ENCODE peak calls at places on chromosomes 7 and 10, in five cellular contexts. One of them, this sample, is unnamed. For H3K4me1, the result is how much of the 10 kb centered on the place peaks cover.

GRCh38 chr10:18351426-18351825 is 211.2 kb downstream of the CACNB2 start:
- DNase-seq in H1: no peak
- DNase-seq in IMR-90: no peak
- DNase-seq in HepG2: no peak
- DNase-seq in A549: no peak
- DNase-seq in this sample: no peak

GRCh38 chr10:17155821-17156220 is 26.2 kb upstream of the CUBN start:
- DNase-seq in IMR-90: no peak
- DNase-seq in A549: no peak
- DNase-seq in HepG2: no peak
- DNase-seq in H1: no peak
- DNase-seq in this sample: no peak

GRCh38 chr10:36677170-36677768 is 448.1 kb upstream of the ANKRD30A start:
- DNase-seq in H1: no peak
- DNase-seq in IMR-90: peak
- DNase-seq in HepG2: no peak
- DNase-seq in A549: no peak
- DNase-seq in this sample: no peak

GRCh38 chr7:114860196-114860595 is 61.7 kb upstream of the MDFIC start:
- DNase-seq in HepG2: no peak
- DNase-seq in H1: no peak
- DNase-seq in IMR-90: no peak
- DNase-seq in A549: no peak
- DNase-seq in this sample: no peak

GRCh38 chr10:29784175-29784773 is 149.5 kb upstream of the SVIL start:
- DNase-seq in A549: peak
- DNase-seq in H1: no peak
- DNase-seq in HepG2: peak
- DNase-seq in IMR-90: peak
- DNase-seq in this sample: no peak

GRCh38 chr10:44756235-44756634 is 154.9 kb upstream of the TMEM72 start:
- DNase-seq in A549: no peak
- DNase-seq in H1: no peak
- DNase-seq in HepG2: no peak
- DNase-seq in IMR-90: peak
- DNase-seq in this sample: no peak

GRCh38 chr7:71286924-71287323 is 155.0 kb downstream of the GALNT17 start:
- DNase-seq in HepG2: no peak
- DNase-seq in IMR-90: no peak
- DNase-seq in A549: no peak
- DNase-seq in H1: no peak
- DNase-seq in this sample: no peak

GRCh38 chr7:2071133-2071832 is 161.5 kb downstream of the MAD1L1 start:
- DNase-seq in A549: no peak
- DNase-seq in HepG2: no peak
- DNase-seq in IMR-90: no peak
- DNase-seq in H1: no peak
- DNase-seq in this sample: peak

GRCh38 chr10:58436071-58436470 is 50.9 kb downstream of the TFAM start:
- DNase-seq in IMR-90: no peak
- DNase-seq in H1: no peak
- DNase-seq in A549: peak
- DNase-seq in HepG2: no peak
- DNase-seq in this sample: no peak

GRCh38 chr10:70898687-70899086 is 10.3 kb upstream of the PCBD1 start:
- DNase-seq in A549: no peak
- DNase-seq in IMR-90: no peak
- DNase-seq in H1: no peak
- DNase-seq in HepG2: no peak
- DNase-seq in this sample: no peak

GRCh38 chr7:107209565-107209964 is 40.8 kb downstream of the HBP1 start:
- DNase-seq in A549: no peak
- DNase-seq in HepG2: no peak
- DNase-seq in H1: no peak
- DNase-seq in IMR-90: no peak
- DNase-seq in this sample: no peak

GRCh38 chr7:98300595-98301372 is 19.3 kb downstream of the BRI3 start:
- DNase-seq in H1: no peak
- DNase-seq in HepG2: peak
- DNase-seq in A549: no peak
- DNase-seq in IMR-90: no peak
- DNase-seq in this sample: peak

GRCh38 chr7:29229056-29229455 is 34.5 kb downstream of the CHN2 start:
- DNase-seq in A549: no peak
- DNase-seq in H1: no peak
- DNase-seq in HepG2: no peak
- DNase-seq in IMR-90: no peak
- DNase-seq in this sample: no peak

GRCh38 chr7:150442811-150443210 is 7.6 kb upstream of the GIMAP8 start:
- DNase-seq in A549: no peak
- DNase-seq in H1: no peak
- DNase-seq in HepG2: no peak
- DNase-seq in IMR-90: no peak
- DNase-seq in this sample: no peak

GRCh38 chr7:66167773-66168367 is 37.3 kb upstream of the TPST1 start:
- DNase-seq in HepG2: peak
- DNase-seq in H1: no peak
- DNase-seq in IMR-90: peak
- DNase-seq in A549: peak
- DNase-seq in this sample: no peak

GRCh38 chr7:18087687-18088078 is 60.0 kb upstream of the PRPS1L1 start:
- DNase-seq in A549: no peak
- DNase-seq in IMR-90: no peak
- DNase-seq in HepG2: no peak
- DNase-seq in H1: peak
- DNase-seq in this sample: no peak

GRCh38 chr10:64682043-64682442 is 1160.8 kb downstream of the REEP3 start:
- DNase-seq in H1: no peak
- DNase-seq in HepG2: no peak
- DNase-seq in A549: peak
- DNase-seq in IMR-90: no peak
- DNase-seq in this sample: no peak

GRCh38 chr7:128274246-128274889 is 33.3 kb downstream of the LEP start:
- DNase-seq in H1: no peak
- DNase-seq in IMR-90: no peak
- DNase-seq in A549: no peak
- DNase-seq in HepG2: no peak
- DNase-seq in this sample: no peak

GRCh38 chr7:66099551-66100407 is 14.9 kb upstream of the CRCP start:
- DNase-seq in H1: peak
- DNase-seq in A549: peak
- DNase-seq in IMR-90: peak
- DNase-seq in HepG2: no peak
- DNase-seq in this sample: peak

GRCh38 chr10:120456143-120456625 is 843 bp upstream of the PLPP4 start:
- DNase-seq in H1: peak
- DNase-seq in HepG2: no peak
- DNase-seq in IMR-90: no peak
- DNase-seq in A549: no peak
- DNase-seq in this sample: no peak

GRCh38 chr7:100687261-100687660 is 6.8 kb downstream of the GIGYF1 start:
- DNase-seq in A549: no peak
- DNase-seq in HepG2: no peak
- DNase-seq in IMR-90: no peak
- DNase-seq in H1: no peak
- DNase-seq in this sample: no peak
- TF ChIP-seq MAFK in A549: no peak
- TF ChIP-seq MAFK in HepG2: no peak
- TF ChIP-seq MAFK in IMR-90: no peak
- TF ChIP-seq MAFK in H1: no peak
- TF ChIP-seq MAFK in this sample: no peak

DNA sequence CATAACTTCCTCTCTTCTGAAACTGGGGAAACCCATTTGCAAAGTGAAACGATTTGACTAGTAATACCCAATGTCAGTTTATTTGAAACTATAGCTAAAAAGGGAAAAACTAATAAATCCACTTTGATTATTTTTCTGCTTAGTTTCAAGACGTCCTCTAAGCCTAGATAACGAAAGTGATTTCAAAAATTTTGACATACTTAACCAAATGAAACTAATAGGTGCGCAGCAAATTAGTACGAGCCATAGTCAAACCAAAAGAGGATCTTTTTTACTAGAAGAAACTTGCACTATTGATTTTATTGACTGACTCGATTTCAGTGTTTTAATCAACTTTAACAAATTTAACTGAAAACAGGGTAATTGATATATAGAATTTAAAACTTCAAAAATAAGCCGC is 9.9 kb upstream of the SP8 start:
- DNase-seq in HepG2: no peak
- DNase-seq in A549: no peak
- DNase-seq in H1: no peak
- DNase-seq in IMR-90: no peak
- DNase-seq in this sample: no peak
- H3K4me1 ChIP-seq in HepG2: under half
- H3K4me1 ChIP-seq in A549: under half
- H3K4me1 ChIP-seq in H1: under half
- H3K4me1 ChIP-seq in IMR-90: under half
- H3K4me1 ChIP-seq in this sample: under half

GRCh38 chr7:15674586-15674985 is 11.9 kb downstream of the MEOX2 start:
- DNase-seq in IMR-90: no peak
- DNase-seq in HepG2: no peak
- DNase-seq in H1: no peak
- DNase-seq in A549: no peak
- DNase-seq in this sample: no peak
- TF ChIP-seq MAFK in IMR-90: no peak
- TF ChIP-seq MAFK in HepG2: no peak
- TF ChIP-seq MAFK in H1: no peak
- TF ChIP-seq MAFK in A549: no peak
- TF ChIP-seq MAFK in this sample: no peak

DNA sequence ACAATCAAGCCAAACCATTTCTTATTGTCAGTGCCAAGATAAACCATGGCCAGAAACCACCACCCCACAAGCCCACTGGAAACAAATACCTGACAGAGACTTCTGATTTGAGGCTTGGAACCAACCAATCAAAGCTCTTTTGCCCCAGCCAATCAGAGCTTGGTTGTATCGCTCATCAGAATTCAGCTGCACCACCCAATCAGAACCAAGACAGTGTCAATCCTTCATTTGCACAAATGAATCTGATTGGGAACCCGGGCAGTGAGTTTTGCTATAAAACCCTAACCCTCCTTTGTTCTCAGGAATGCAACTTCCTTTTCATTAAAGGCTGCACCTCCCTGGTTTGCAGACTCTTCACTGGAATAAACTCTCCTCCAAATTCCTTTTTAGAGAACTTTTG is 87.4 kb downstream of the ELAPOR2 start:
- DNase-seq in H1: no peak
- DNase-seq in IMR-90: no peak
- DNase-seq in A549: peak
- DNase-seq in HepG2: no peak
- DNase-seq in this sample: no peak
- H3K4me1 ChIP-seq in H1: under half
- H3K4me1 ChIP-seq in IMR-90: under half
- H3K4me1 ChIP-seq in A549: under half
- H3K4me1 ChIP-seq in HepG2: under half
- H3K4me1 ChIP-seq in this sample: under half

GRCh38 chr10:113930482-113931057 is 76.1 kb downstream of the NHLRC2 start:
- DNase-seq in A549: no peak
- DNase-seq in IMR-90: no peak
- DNase-seq in HepG2: no peak
- DNase-seq in H1: no peak
- DNase-seq in this sample: no peak
- TF ChIP-seq MAFK in A549: no peak
- TF ChIP-seq MAFK in IMR-90: no peak
- TF ChIP-seq MAFK in HepG2: no peak
- TF ChIP-seq MAFK in H1: no peak
- TF ChIP-seq MAFK in this sample: no peak

DNA sequence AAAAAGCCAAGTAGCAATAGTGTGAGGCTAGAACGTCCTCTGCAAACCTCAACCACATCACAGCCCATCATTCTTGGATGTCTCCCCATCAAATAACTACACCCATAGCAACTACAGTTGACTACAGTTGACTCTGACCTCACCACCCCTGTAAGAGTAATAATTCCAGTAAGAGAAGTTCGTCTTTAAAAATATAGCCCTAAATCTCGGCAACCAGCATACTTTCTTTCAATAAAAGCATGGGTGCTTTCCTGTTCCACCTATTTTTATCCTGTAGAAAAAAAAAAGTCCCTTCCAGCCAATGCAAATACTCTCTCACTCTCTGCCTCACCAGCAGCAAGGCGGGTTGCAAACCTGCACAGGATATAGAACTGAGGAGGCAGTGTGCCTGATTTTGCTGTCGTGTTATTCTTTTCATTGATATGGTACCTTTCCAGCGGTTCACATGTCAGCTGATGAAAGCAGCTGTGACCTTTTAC is 187.5 kb upstream of the NFE2L3 start:
- DNase-seq in A549: no peak
- DNase-seq in HepG2: no peak
- DNase-seq in H1: no peak
- DNase-seq in IMR-90: no peak
- DNase-seq in this sample: no peak
- H3K4me1 ChIP-seq in A549: under half
- H3K4me1 ChIP-seq in HepG2: under half
- H3K4me1 ChIP-seq in H1: under half
- H3K4me1 ChIP-seq in IMR-90: under half
- H3K4me1 ChIP-seq in this sample: under half

DNA sequence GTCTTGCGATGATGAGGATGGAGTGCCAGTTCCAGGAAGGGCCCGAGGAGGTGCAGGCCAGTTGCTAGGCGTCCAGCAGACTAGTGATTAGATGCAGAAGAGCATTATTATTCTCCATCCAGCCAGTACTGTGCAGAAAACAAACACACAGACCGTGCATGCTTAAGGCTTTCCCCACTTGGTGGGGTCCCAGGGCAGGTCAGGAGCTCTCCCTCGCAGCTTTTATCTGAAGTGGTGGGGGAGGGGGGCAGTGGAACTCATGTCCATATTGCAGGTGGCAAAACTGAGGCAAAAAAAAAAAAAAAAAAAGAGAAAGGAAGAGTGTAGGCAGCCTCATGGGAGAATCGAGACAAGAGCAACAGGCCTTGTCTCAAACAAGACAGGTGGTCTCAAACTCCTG is 189.2 kb downstream of the CAMK1D start:
- DNase-seq in H1: peak
- DNase-seq in A549: no peak
- DNase-seq in IMR-90: no peak
- DNase-seq in HepG2: no peak
- DNase-seq in this sample: no peak
- TF ChIP-seq MAFK in H1: no peak
- TF ChIP-seq MAFK in A549: no peak
- TF ChIP-seq MAFK in IMR-90: no peak
- TF ChIP-seq MAFK in HepG2: no peak
- TF ChIP-seq MAFK in this sample: no peak

DNA sequence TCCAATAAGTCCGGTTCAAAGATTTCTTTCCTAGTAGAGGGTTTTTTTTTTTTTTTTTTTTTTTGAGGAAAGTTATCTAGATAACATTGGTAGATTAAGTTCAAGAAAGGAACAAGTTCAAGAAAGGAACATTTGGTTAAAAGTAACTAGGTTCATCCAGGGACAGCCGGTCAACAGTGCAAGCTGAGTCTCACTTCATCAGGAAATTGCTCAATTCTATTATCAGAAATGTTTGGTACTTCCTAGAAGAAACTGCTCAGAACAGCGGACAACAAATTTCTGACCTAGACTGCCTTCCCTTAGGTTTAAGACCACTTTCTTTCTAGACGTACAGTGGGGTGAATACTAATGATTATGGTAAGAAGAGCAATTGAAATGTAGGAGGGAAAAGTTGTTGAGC is 3.7 kb upstream of the IL2RA start:
- DNase-seq in A549: no peak
- DNase-seq in IMR-90: no peak
- DNase-seq in HepG2: no peak
- DNase-seq in H1: no peak
- DNase-seq in this sample: no peak
- H3K4me1 ChIP-seq in A549: under half
- H3K4me1 ChIP-seq in IMR-90: under half
- H3K4me1 ChIP-seq in HepG2: under half
- H3K4me1 ChIP-seq in H1: under half
- H3K4me1 ChIP-seq in this sample: under half

GRCh38 chr7:123538189-123538714 is 3.9 kb upstream of the IQUB start:
- DNase-seq in HepG2: no peak
- DNase-seq in H1: no peak
- DNase-seq in IMR-90: peak
- DNase-seq in A549: peak
- DNase-seq in this sample: peak
- TF ChIP-seq MAFK in HepG2: no peak
- TF ChIP-seq MAFK in H1: no peak
- TF ChIP-seq MAFK in IMR-90: no peak
- TF ChIP-seq MAFK in A549: peak
- TF ChIP-seq MAFK in this sample: peak